ENCODE peak calls at places on chromosome 18, in five cellular contexts. J, R, U, T and F are unnamed samples.

GRCh38 chr18:499351-500229 is 911 bp downstream of the COLEC12 start:
- DNase-seq in R (no peak), T (peak; percentile 28), J (peak; percentile 94), U (peak; percentile 19), F (no peak)

GRCh38 chr18:49021076-49021432 is 70.3 kb upstream of the SMAD7 start:
- DNase-seq in J (no peak), U (no peak), T (no peak), R (peak; percentile 66), F (no peak)

GRCh38 chr18:7117390-7118355 is at the start of gene LAMA1:
- DNase-seq in R (no peak), J (peak; percentile 22), T (no peak), U (no peak), F (no peak)

GRCh38 chr18:4007846-4008245 is 447.3 kb downstream of the DLGAP1 start:
- DNase-seq in J (no peak), R (no peak), T (no peak), U (no peak), F (no peak)

GRCh38 chr18:31977270-31977872 is 34.4 kb upstream of the TRAPPC8 start:
- DNase-seq in R (no peak), T (peak; percentile 38), U (peak; percentile 53), J (peak; percentile 27), F (no peak)

GRCh38 chr18:39313992-39314391 is 1748.4 kb upstream of the CELF4 start:
- DNase-seq in U (no peak), R (no peak), T (no peak), J (no peak), F (no peak)

GRCh38 chr18:62897153-62897552 is 181.8 kb downstream of the PHLPP1 start:
- DNase-seq in R (no peak), J (peak; percentile 68), U (no peak), T (no peak), F (no peak)

GRCh38 chr18:68623342-68623741 is 91.6 kb downstream of the TMX3 start:
- DNase-seq in R (no peak), J (peak; percentile 60), U (peak; percentile 48), T (peak; percentile 43), F (peak; percentile 62)

GRCh38 chr18:25650201-25650941 is 298.4 kb upstream of the ZNF521 start:
- DNase-seq in U (no peak), R (no peak), J (peak; percentile 99), T (no peak), F (no peak)

GRCh38 chr18:6878881-6879280 is 149.4 kb downstream of the ARHGAP28 start:
- DNase-seq in R (no peak), J (no peak), U (no peak), T (no peak), F (no peak)

GRCh38 chr18:8721094-8721669 is 15.8 kb downstream of the MTCL1 start:
- DNase-seq in R (no peak), U (no peak), J (no peak), T (no peak), F (no peak)

GRCh38 chr18:37634516-37634915 is 68.9 kb upstream of the CELF4 start:
- DNase-seq in J (no peak), U (no peak), R (no peak), T (no peak), F (no peak)

GRCh38 chr18:32922951-32923430 is 150.2 kb upstream of the KLHL14 start:
- DNase-seq in U (no peak), T (no peak), J (peak; percentile 84), R (no peak), F (peak; percentile 19)

GRCh38 chr18:76589866-76590265 is 94.8 kb upstream of the ZNF516 start:
- DNase-seq in R (no peak), J (no peak), T (no peak), U (no peak), F (no peak)

GRCh38 chr18:25047983-25048382 is 304.0 kb downstream of the ZNF521 start:
- DNase-seq in U (no peak), T (no peak), J (no peak), R (no peak), F (no peak)

GRCh38 chr18:36828630-36829361 is at the start of the genes KIAA1328 and TPGS2:
- DNase-seq in U (peak; percentile 88), J (peak; percentile 86), T (peak; percentile 83), R (peak; percentile 97), F (peak; percentile 94)

GRCh38 chr18:8787764-8788163 is 82.4 kb downstream of the MTCL1 start:
- DNase-seq in J (no peak), R (no peak), U (no peak), T (no peak), F (no peak)

GRCh38 chr18:23824235-23824634 is 135.0 kb downstream of the LAMA3 start:
- DNase-seq in R (no peak), J (no peak), U (no peak), T (no peak), F (no peak)

GRCh38 chr18:8801263-8801901 is 96.0 kb downstream of the MTCL1 start:
- DNase-seq in R (no peak), T (no peak), J (peak; percentile 97), U (peak; percentile 79), F (no peak)

GRCh38 chr18:28834889-28835288 is 658.0 kb upstream of the CDH2 start:
- DNase-seq in T (no peak), U (peak; percentile 22), J (peak; percentile 79), R (no peak), F (no peak)

GRCh38 chr18:33201509-33201926 is 239.0 kb downstream of the CCDC178 start:
- DNase-seq in U (peak; percentile 6), R (no peak), T (no peak), J (peak; percentile 39), F (no peak)

GRCh38 chr18:730692-731091 is 18.3 kb upstream of the ENOSF1 start:
- DNase-seq in T (no peak), U (no peak), R (no peak), J (no peak), F (no peak)

GRCh38 chr18:26233208-26233607 is 7.0 kb downstream of the TAF4B start:
- DNase-seq in T (no peak), R (no peak), J (no peak), U (no peak), F (no peak)

GRCh38 chr18:2147424-2147823 is 423.9 kb downstream of the METTL4 start:
- DNase-seq in J (peak; percentile 86), R (no peak), T (no peak), U (no peak), F (no peak)

GRCh38 chr18:33751613-33752221 is 173.7 kb downstream of the ASXL3 start:
- DNase-seq in U (peak; percentile 7), T (no peak), J (peak; percentile 16), R (no peak), F (no peak)

GRCh38 chr18:43161528-43161927 is 46.0 kb upstream of the RIT2 start:
- DNase-seq in R (no peak), U (no peak), T (no peak), J (peak; percentile 92), F (no peak)

GRCh38 chr18:63161728-63162195 is 157.8 kb downstream of the BCL2 start:
- DNase-seq in R (peak; percentile 87), J (peak; percentile 94), T (peak; percentile 65), U (peak; percentile 16), F (peak; percentile 70)

GRCh38 chr18:28163201-28163778 is 13.6 kb downstream of the CDH2 start:
- DNase-seq in U (no peak), T (no peak), R (no peak), J (peak; percentile 87), F (no peak)

GRCh38 chr18:5628512-5629255 is 84.9 kb upstream of the EPB41L3 start:
- DNase-seq in U (peak; percentile 14), T (peak; percentile 1), J (peak; percentile 48), R (peak; percentile 73), F (peak; percentile 64)

GRCh38 chr18:37458697-37459096 is 106.9 kb downstream of the CELF4 start:
- DNase-seq in T (no peak), U (no peak), J (no peak), R (no peak), F (no peak)

GRCh38 chr18:62128157-62128556 is 58.7 kb downstream of the PIGN start:
- DNase-seq in J (peak; percentile 63), T (no peak), R (no peak), U (no peak), F (no peak)

GRCh38 chr18:41131050-41131449 is 824.0 kb upstream of the PIK3C3 start:
- DNase-seq in J (no peak), U (no peak), T (no peak), R (no peak), F (no peak)

GRCh38 chr18:78527984-78528383 is 451.6 kb upstream of the SALL3 start:
- DNase-seq in R (no peak), J (no peak), U (no peak), T (no peak), F (no peak)

GRCh38 chr18:4207383-4207782 is 247.7 kb downstream of the DLGAP1 start:
- DNase-seq in U (no peak), T (no peak), J (no peak), R (no peak), F (no peak)

GRCh38 chr18:41938445-41938844 is 16.6 kb upstream of the PIK3C3 start:
- DNase-seq in T (no peak), U (peak; percentile 13), J (peak; percentile 97), R (no peak), F (no peak)

GRCh38 chr18:54173980-54174611 is 50.4 kb downstream of the MBD2 start:
- DNase-seq in T (no peak), U (no peak), R (no peak), J (no peak), F (no peak)

GRCh38 chr18:55997156-55997561 is 409.2 kb upstream of the TCF4 start:
- DNase-seq in T (no peak), R (no peak), U (no peak), J (peak; percentile 12), F (no peak)
- TF ChIP-seq CTCF in T (no peak), R (no peak), U (no peak), J (peak; percentile 10), F (no peak)

DNA sequence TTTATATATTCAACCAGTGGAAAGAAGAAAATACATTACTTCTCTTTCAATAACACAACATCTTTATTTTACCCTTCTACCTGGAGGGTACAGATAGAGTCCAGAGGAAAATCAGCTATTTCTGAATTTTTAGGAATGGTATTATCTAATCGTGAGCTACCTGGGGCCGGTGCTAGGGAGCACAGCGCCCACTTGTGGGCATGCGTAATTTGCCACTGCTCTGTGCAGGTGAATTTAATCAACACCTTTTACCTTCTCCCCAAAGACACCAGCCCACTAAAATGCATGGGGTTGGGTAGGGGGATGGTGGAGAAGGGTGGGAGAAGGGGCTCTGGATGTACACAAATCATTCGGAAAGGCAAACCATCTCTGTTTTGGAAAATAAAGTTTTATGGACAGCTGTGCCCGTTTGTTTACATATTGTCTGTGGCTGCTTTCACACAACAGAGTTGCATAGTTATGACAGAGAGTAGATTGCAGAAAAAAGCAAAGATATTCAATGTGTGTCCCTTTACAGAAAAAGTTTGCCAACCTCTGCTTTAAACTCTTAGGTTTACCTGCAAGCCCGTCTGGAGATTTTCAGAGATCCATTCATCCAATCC is 51.5 kb upstream of the DCC start:
- DNase-seq in T (peak; percentile 11), U (peak; percentile 11), J (no peak), R (no peak), F (peak; percentile 7)
- TF ChIP-seq CTCF in T (peak; percentile 77), U (peak; percentile 49), J (no peak), R (peak; percentile 16), F (peak; percentile 94)

DNA sequence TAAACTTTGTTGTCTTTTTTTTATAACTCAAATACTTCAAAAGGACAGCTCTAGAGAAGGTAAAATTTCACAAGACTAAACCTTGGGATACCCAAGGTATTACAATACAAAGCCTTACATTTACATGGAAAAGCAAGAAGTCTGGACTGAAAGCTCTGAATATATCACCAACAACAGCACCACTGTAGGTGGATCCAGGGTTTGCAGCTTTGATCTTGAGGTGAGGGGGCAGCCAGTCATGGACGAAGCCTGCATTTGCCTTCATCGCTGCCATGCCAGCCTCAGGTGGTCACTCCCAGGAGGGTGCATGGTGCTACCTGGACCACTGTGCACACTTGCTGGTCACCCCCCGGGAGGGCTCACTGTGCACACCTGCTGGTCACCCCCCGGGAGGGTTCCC is 36.6 kb downstream of the RBFA start:
- DNase-seq in R (no peak), J (no peak), U (no peak), T (no peak), F (no peak)
- TF ChIP-seq CTCF in R (no peak), J (no peak), U (no peak), T (no peak), F (no peak)

GRCh38 chr18:10442551-10442971 is 11.9 kb upstream of the APCDD1 start:
- DNase-seq in J (no peak), T (no peak), U (no peak), R (no peak), F (no peak)
- TF ChIP-seq CTCF in J (no peak), T (no peak), U (no peak), R (no peak), F (no peak)